ENCODE peak calls at places on chromosomes 13 and 19, in seven cellular contexts. One of them, this sample, is unnamed.

GRCh38 chr13:40318366-40318765 is 348.1 kb downstream of the FOXO1 start:
- DNase-seq in endothelial cell of umbilical vein: peak; percentile 55
- DNase-seq in GM12878: no peak
- DNase-seq in endodermal cell: no peak
- DNase-seq in mesendoderm: no peak
- DNase-seq in SK-N-SH: peak; percentile 36
- DNase-seq in H9: no peak
- DNase-seq in this sample: peak; percentile 71

GRCh38 chr13:48990900-48991299 is 15.2 kb downstream of the FNDC3A start:
- DNase-seq in SK-N-SH: no peak
- DNase-seq in endothelial cell of umbilical vein: no peak
- DNase-seq in GM12878: no peak
- DNase-seq in mesendoderm: no peak
- DNase-seq in H9: no peak
- DNase-seq in endodermal cell: no peak
- DNase-seq in this sample: no peak

GRCh38 chr19:19866599-19867248 is 1.0 kb downstream of the ZNF253 start:
- DNase-seq in endothelial cell of umbilical vein: peak; percentile 12
- DNase-seq in mesendoderm: peak; percentile 95
- DNase-seq in endodermal cell: peak; percentile 92
- DNase-seq in GM12878: peak; percentile 15
- DNase-seq in H9: peak; percentile 86
- DNase-seq in SK-N-SH: peak; percentile 52
- DNase-seq in this sample: no peak

GRCh38 chr19:20077791-20078463 is at the start of gene ZNF90:
- DNase-seq in SK-N-SH: peak; percentile 87
- DNase-seq in H9: peak; percentile 97
- DNase-seq in endodermal cell: peak; percentile 98
- DNase-seq in mesendoderm: peak; percentile 99
- DNase-seq in GM12878: peak; percentile 11
- DNase-seq in endothelial cell of umbilical vein: peak; percentile 67
- DNase-seq in this sample: peak; percentile 97

GRCh38 chr19:17005000-17005399 is 21.6 kb downstream of the CPAMD8 start:
- DNase-seq in GM12878: no peak
- DNase-seq in endodermal cell: peak; percentile 51
- DNase-seq in mesendoderm: no peak
- DNase-seq in endothelial cell of umbilical vein: no peak
- DNase-seq in SK-N-SH: no peak
- DNase-seq in H9: no peak
- DNase-seq in this sample: no peak

GRCh38 chr13:33490461-33491327 is 205.1 kb upstream of the STARD13 start:
- DNase-seq in endothelial cell of umbilical vein: peak; percentile 95
- DNase-seq in H9: peak; percentile 86
- DNase-seq in endodermal cell: peak; percentile 90
- DNase-seq in SK-N-SH: no peak
- DNase-seq in mesendoderm: peak; percentile 88
- DNase-seq in GM12878: no peak
- DNase-seq in this sample: peak; percentile 54

GRCh38 chr13:29707876-29708543 is 112.5 kb upstream of the SLC7A1 start:
- DNase-seq in SK-N-SH: peak; percentile 41
- DNase-seq in endothelial cell of umbilical vein: peak; percentile 46
- DNase-seq in H9: peak; percentile 86
- DNase-seq in GM12878: no peak
- DNase-seq in endodermal cell: peak; percentile 91
- DNase-seq in mesendoderm: peak; percentile 84
- DNase-seq in this sample: no peak

GRCh38 chr13:107192289-107192688 is 624.4 kb upstream of the ARGLU1 start:
- DNase-seq in mesendoderm: no peak
- DNase-seq in SK-N-SH: no peak
- DNase-seq in endodermal cell: peak; percentile 58
- DNase-seq in endothelial cell of umbilical vein: no peak
- DNase-seq in GM12878: no peak
- DNase-seq in H9: no peak
- DNase-seq in this sample: no peak

GRCh38 chr13:33637978-33638743 is 179.8 kb upstream of the RFC3 start:
- DNase-seq in H9: no peak
- DNase-seq in GM12878: no peak
- DNase-seq in endodermal cell: no peak
- DNase-seq in SK-N-SH: no peak
- DNase-seq in mesendoderm: peak; percentile 54
- DNase-seq in endothelial cell of umbilical vein: no peak
- DNase-seq in this sample: no peak

GRCh38 chr19:10305139-10305806 is 4.3 kb downstream of the ZGLP1 start:
- DNase-seq in mesendoderm: no peak
- DNase-seq in GM12878: no peak
- DNase-seq in SK-N-SH: no peak
- DNase-seq in H9: no peak
- DNase-seq in endothelial cell of umbilical vein: no peak
- DNase-seq in endodermal cell: no peak
- DNase-seq in this sample: no peak

GRCh38 chr19:24098359-24098758 is 11.4 kb downstream of the ZNF254 start:
- DNase-seq in mesendoderm: no peak
- DNase-seq in endothelial cell of umbilical vein: no peak
- DNase-seq in endodermal cell: no peak
- DNase-seq in SK-N-SH: no peak
- DNase-seq in GM12878: no peak
- DNase-seq in H9: no peak
- DNase-seq in this sample: no peak

GRCh38 chr19:45402469-45403070 is 2.3 kb downstream of the PPP1R13L start:
- DNase-seq in endothelial cell of umbilical vein: peak; percentile 53
- DNase-seq in H9: peak; percentile 85
- DNase-seq in SK-N-SH: peak; percentile 62
- DNase-seq in mesendoderm: peak; percentile 92
- DNase-seq in endodermal cell: peak; percentile 94
- DNase-seq in GM12878: no peak
- DNase-seq in this sample: no peak

GRCh38 chr13:30968734-30969335 is 36.4 kb downstream of the TEX26 start:
- DNase-seq in GM12878: no peak
- DNase-seq in SK-N-SH: no peak
- DNase-seq in H9: no peak
- DNase-seq in endodermal cell: no peak
- DNase-seq in endothelial cell of umbilical vein: no peak
- DNase-seq in mesendoderm: no peak
- DNase-seq in this sample: no peak

GRCh38 chr19:19579533-19580361 is 38.7 kb downstream of the PBX4 start:
- DNase-seq in mesendoderm: no peak
- DNase-seq in SK-N-SH: no peak
- DNase-seq in GM12878: no peak
- DNase-seq in H9: no peak
- DNase-seq in endodermal cell: no peak
- DNase-seq in endothelial cell of umbilical vein: no peak
- DNase-seq in this sample: no peak

GRCh38 chr19:55212447-55212846 is 3.1 kb upstream of the PTPRH start:
- DNase-seq in endothelial cell of umbilical vein: peak; percentile 26
- DNase-seq in H9: no peak
- DNase-seq in SK-N-SH: no peak
- DNase-seq in GM12878: peak; percentile 13
- DNase-seq in endodermal cell: peak; percentile 76
- DNase-seq in mesendoderm: peak; percentile 19
- DNase-seq in this sample: no peak

GRCh38 chr19:5358173-5358800 is 17.7 kb upstream of the PTPRS start:
- DNase-seq in endothelial cell of umbilical vein: no peak
- DNase-seq in GM12878: no peak
- DNase-seq in H9: no peak
- DNase-seq in SK-N-SH: peak; percentile 67
- DNase-seq in endodermal cell: peak; percentile 62
- DNase-seq in mesendoderm: no peak
- DNase-seq in this sample: no peak

GRCh38 chr19:3620817-3621547 is 5.6 kb downstream of the CACTIN start:
- DNase-seq in SK-N-SH: no peak
- DNase-seq in mesendoderm: no peak
- DNase-seq in endothelial cell of umbilical vein: no peak
- DNase-seq in H9: no peak
- DNase-seq in GM12878: no peak
- DNase-seq in endodermal cell: no peak
- DNase-seq in this sample: peak; percentile 72

GRCh38 chr19:12766051-12766521 is 9.3 kb downstream of the HOOK2 start:
- DNase-seq in GM12878: no peak
- DNase-seq in endothelial cell of umbilical vein: peak; percentile 88
- DNase-seq in endodermal cell: peak; percentile 95
- DNase-seq in H9: peak; percentile 89
- DNase-seq in SK-N-SH: no peak
- DNase-seq in mesendoderm: no peak
- DNase-seq in this sample: peak; percentile 96

GRCh38 chr13:66665991-66666390 is 564.1 kb downstream of the PCDH9 start:
- DNase-seq in mesendoderm: peak; percentile 74
- DNase-seq in endodermal cell: peak; percentile 63
- DNase-seq in H9: peak; percentile 51
- DNase-seq in GM12878: no peak
- DNase-seq in endothelial cell of umbilical vein: peak; percentile 14
- DNase-seq in SK-N-SH: peak; percentile 46
- DNase-seq in this sample: peak; percentile 82

GRCh38 chr13:51249254-51249653 is 27.1 kb downstream of the FAM124A start:
- DNase-seq in H9: no peak
- DNase-seq in SK-N-SH: no peak
- DNase-seq in mesendoderm: no peak
- DNase-seq in endodermal cell: no peak
- DNase-seq in GM12878: no peak
- DNase-seq in endothelial cell of umbilical vein: no peak
- DNase-seq in this sample: no peak

GRCh38 chr19:49165865-49166301 is 8.3 kb downstream of the TRPM4 start:
- DNase-seq in SK-N-SH: peak; percentile 51
- DNase-seq in endothelial cell of umbilical vein: no peak
- DNase-seq in mesendoderm: no peak
- DNase-seq in GM12878: no peak
- DNase-seq in endodermal cell: peak; percentile 61
- DNase-seq in H9: peak; percentile 46
- DNase-seq in this sample: no peak

GRCh38 chr19:49168421-49168820 is 10.8 kb downstream of the TRPM4 start:
- DNase-seq in mesendoderm: no peak
- DNase-seq in H9: no peak
- DNase-seq in endodermal cell: no peak
- DNase-seq in GM12878: no peak
- DNase-seq in endothelial cell of umbilical vein: no peak
- DNase-seq in SK-N-SH: no peak
- DNase-seq in this sample: peak; percentile 55

GRCh38 chr19:49161987-49162386 is 4.4 kb downstream of the TRPM4 start:
- DNase-seq in mesendoderm: no peak
- DNase-seq in endodermal cell: no peak
- DNase-seq in SK-N-SH: no peak
- DNase-seq in endothelial cell of umbilical vein: peak; percentile 77
- DNase-seq in GM12878: no peak
- DNase-seq in H9: no peak
- DNase-seq in this sample: no peak

GRCh38 chr19:49167857-49168409 is 10.3 kb downstream of the TRPM4 start:
- DNase-seq in endothelial cell of umbilical vein: no peak
- DNase-seq in mesendoderm: no peak
- DNase-seq in SK-N-SH: no peak
- DNase-seq in GM12878: no peak
- DNase-seq in H9: no peak
- DNase-seq in endodermal cell: no peak
- DNase-seq in this sample: peak; percentile 61

GRCh38 chr19:49165111-49165750 is 7.6 kb downstream of the TRPM4 start:
- DNase-seq in endodermal cell: no peak
- DNase-seq in GM12878: no peak
- DNase-seq in SK-N-SH: no peak
- DNase-seq in H9: no peak
- DNase-seq in endothelial cell of umbilical vein: peak; percentile 85
- DNase-seq in mesendoderm: no peak
- DNase-seq in this sample: no peak
- H3K27ac ChIP-seq in endodermal cell: no peak overlapping the region
- H3K27ac ChIP-seq in GM12878: no peak overlapping the region
- H3K27ac ChIP-seq in SK-N-SH: no peak overlapping the region
- H3K27ac ChIP-seq in H9: no peak overlapping the region
- H3K27ac ChIP-seq in endothelial cell of umbilical vein: peak overlapping the region; percentile 47
- H3K27ac ChIP-seq in mesendoderm: no peak overlapping the region
- H3K27ac ChIP-seq in this sample: peak overlapping the region; percentile 63

DNA sequence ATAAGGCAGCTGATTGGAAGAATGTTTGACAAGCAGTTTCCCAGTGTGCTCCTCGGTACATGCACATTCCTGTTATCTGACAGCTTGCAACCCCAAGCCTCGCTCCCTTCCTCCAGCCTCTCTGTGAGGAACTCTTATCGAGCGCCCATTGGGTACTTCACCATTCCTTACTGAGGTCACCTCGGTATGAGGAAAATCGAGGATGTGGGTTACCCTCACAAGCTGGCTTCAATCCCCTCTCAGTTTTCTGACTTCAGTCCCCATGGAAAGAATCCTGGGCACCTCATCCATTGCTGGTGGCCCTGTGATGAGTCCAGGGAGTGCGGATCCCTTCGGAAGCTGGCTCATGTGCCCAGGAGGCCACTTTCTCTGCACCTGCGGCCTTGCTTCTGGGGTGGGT is 17.3 kb downstream of the TEX29 start:
- DNase-seq in GM12878: no peak
- DNase-seq in endodermal cell: peak; percentile 10
- DNase-seq in H9: peak; percentile 9
- DNase-seq in mesendoderm: no peak
- DNase-seq in SK-N-SH: no peak
- DNase-seq in endothelial cell of umbilical vein: no peak
- DNase-seq in this sample: no peak
- H3K9ac ChIP-seq in GM12878: no peak overlapping the region
- H3K9ac ChIP-seq in endodermal cell: no peak overlapping the region
- H3K9ac ChIP-seq in H9: no peak overlapping the region
- H3K9ac ChIP-seq in mesendoderm: no peak overlapping the region
- H3K9ac ChIP-seq in SK-N-SH: no peak overlapping the region
- H3K9ac ChIP-seq in endothelial cell of umbilical vein: no peak overlapping the region
- H3K9ac ChIP-seq in this sample: no peak overlapping the region

GRCh38 chr13:74068471-74068870 is 65.7 kb downstream of the KLF12 start:
- DNase-seq in endothelial cell of umbilical vein: no peak
- DNase-seq in mesendoderm: no peak
- DNase-seq in H9: no peak
- DNase-seq in endodermal cell: no peak
- DNase-seq in GM12878: no peak
- DNase-seq in SK-N-SH: no peak
- DNase-seq in this sample: no peak
- H3K27ac ChIP-seq in endothelial cell of umbilical vein: no peak overlapping the region
- H3K27ac ChIP-seq in mesendoderm: no peak overlapping the region
- H3K27ac ChIP-seq in H9: no peak overlapping the region
- H3K27ac ChIP-seq in endodermal cell: no peak overlapping the region
- H3K27ac ChIP-seq in GM12878: no peak overlapping the region
- H3K27ac ChIP-seq in SK-N-SH: no peak overlapping the region
- H3K27ac ChIP-seq in this sample: no peak overlapping the region

DNA sequence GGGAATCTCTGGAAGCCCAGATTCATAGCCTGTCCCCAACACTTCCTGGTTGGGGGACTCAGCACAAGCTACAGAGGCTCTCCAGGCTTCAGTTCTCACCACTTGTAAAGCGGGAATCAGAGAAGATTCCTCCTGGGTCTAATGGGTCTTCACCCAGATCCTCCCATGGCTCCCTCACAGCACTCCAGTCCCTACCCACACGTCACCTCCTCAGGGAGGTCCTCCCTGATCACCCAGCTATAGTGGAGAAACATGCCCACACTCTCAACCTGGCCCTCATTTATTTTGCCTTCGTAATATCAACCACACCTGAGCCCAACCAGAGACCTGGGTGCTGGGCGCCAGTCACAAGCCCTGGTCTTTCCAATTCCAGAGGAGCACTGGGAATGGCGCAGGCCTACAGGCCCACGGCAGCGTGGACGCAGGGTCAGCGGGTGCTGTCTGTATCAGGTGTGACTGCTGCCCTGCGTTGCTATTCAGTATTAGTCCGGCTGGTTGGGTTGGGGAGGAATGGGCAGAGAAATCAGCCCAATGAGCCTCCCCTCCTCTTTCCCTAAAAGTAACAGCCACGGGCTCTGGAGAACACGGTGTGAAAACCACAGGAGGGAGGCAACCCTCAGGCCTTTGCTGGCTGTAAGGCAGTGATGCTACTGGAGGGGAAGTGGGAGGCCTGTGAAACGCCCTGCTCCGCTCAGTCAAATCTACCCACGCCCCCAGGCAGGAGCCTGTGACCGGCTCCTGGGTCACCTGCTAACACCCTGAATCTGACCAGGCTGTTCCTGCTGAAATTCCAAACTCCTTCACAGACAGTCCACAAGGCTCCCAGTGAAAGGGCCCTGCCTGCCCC is 5.2 kb downstream of the AKT2 start:
- DNase-seq in endothelial cell of umbilical vein: no peak
- DNase-seq in H9: no peak
- DNase-seq in SK-N-SH: peak; percentile 7
- DNase-seq in endodermal cell: no peak
- DNase-seq in mesendoderm: peak; percentile 65
- DNase-seq in GM12878: no peak
- DNase-seq in this sample: peak; percentile 68
- H3K9ac ChIP-seq in endothelial cell of umbilical vein: no peak overlapping the region
- H3K9ac ChIP-seq in H9: no peak overlapping the region
- H3K9ac ChIP-seq in SK-N-SH: no peak overlapping the region
- H3K9ac ChIP-seq in endodermal cell: no peak overlapping the region
- H3K9ac ChIP-seq in mesendoderm: no peak overlapping the region
- H3K9ac ChIP-seq in GM12878: peak overlapping the region; percentile 5
- H3K9ac ChIP-seq in this sample: no peak overlapping the region